ENCODE peak calls at places on chromosomes 16 and 17, in four cellular contexts. N is AG10803, X is IMR-90, K is GM23338. I is an unnamed sample.

GRCh38 chr17:65629234-65629690 is 67.8 kb upstream of the AXIN2 start:
- DNase-seq in N (no peak), X (peak), K (no peak), I (no peak)

GRCh38 chr16:55116165-55116894 is 185.7 kb downstream of the IRX5 start:
- DNase-seq in N (peak), X (peak), K (no peak), I (no peak)

GRCh38 chr17:19940722-19941464 is 36.7 kb downstream of the AKAP10 start:
- DNase-seq in N (peak), X (peak), K (peak), I (no peak)

GRCh38 chr17:28881533-28882056 is 15.9 kb downstream of the FLOT2 start:
- DNase-seq in N (no peak), X (no peak), K (no peak), I (no peak)

GRCh38 chr17:43445009-43445589 is 38.7 kb upstream of the DHX8 start:
- DNase-seq in N (no peak), X (no peak), K (no peak), I (no peak)

GRCh38 chr17:77145635-77146632 is 5.2 kb downstream of the SEC14L1 start:
- DNase-seq in N (peak), X (peak), K (peak), I (no peak)

GRCh38 chr17:68422821-68423220 is 34.5 kb downstream of the WIPI1 start:
- DNase-seq in N (no peak), X (no peak), K (no peak), I (no peak)

GRCh38 chr16:11742041-11742535 is 569 bp downstream of the TXNDC11 start:
- DNase-seq in N (no peak), X (no peak), K (no peak), I (no peak)

GRCh38 chr16:6250516-6250915 is 1082.1 kb upstream of the RBFOX1 start:
- DNase-seq in N (no peak), X (no peak), K (no peak), I (no peak)

DNA sequence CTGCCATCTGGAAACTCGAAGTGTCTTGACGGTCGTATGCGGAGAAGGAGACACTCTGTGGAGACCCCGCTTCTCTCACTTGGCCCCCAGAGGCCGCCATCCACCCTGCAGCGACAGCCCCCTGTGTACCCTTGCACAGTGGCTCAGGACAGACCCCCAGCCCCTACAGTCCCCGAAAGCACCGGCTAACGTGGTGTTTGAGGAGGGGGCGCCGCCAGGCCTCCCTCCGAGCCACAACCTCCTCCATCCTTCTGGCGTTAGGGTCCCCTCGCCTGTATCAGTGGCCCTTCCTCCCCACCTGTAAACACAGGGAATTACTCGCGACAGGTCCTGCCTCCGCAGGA is 73.6 kb downstream of the LMF1 start:
- DNase-seq in N (no peak), X (no peak), K (no peak), I (no peak)
- TF ChIP-seq CTCF in N (no peak), X (no peak), K (peak), I (no peak)

GRCh38 chr16:3986235-3986544 is 105.7 kb upstream of the CREBBP start:
- DNase-seq in N (no peak), X (no peak), K (no peak), I (no peak)

GRCh38 chr16:3982216-3982615 is 101.7 kb upstream of the CREBBP start:
- DNase-seq in N (no peak), X (no peak), K (no peak), I (no peak)

GRCh38 chr16:3984111-3985060 is 103.9 kb upstream of the CREBBP start:
- DNase-seq in N (no peak), X (no peak), K (no peak), I (no peak)

GRCh38 chr16:3980311-3981111 is 100.0 kb upstream of the CREBBP start:
- DNase-seq in N (peak), X (peak), K (no peak), I (no peak)

GRCh38 chr16:3983081-3983520 is 102.6 kb upstream of the CREBBP start:
- DNase-seq in N (peak), X (peak), K (peak), I (peak)
- TF ChIP-seq CTCF in N (peak), X (peak), K (peak), I (peak)

GRCh38 chr16:2428787-2429036 is 535 bp upstream of the CCNF start:
- DNase-seq in N (no peak), X (no peak), K (no peak), I (no peak)

GRCh38 chr16:2429771-2430663 is 770 bp downstream of the CCNF start:
- DNase-seq in N (no peak), X (peak), K (peak), I (peak)

GRCh38 chr16:2432801-2433505 is 3.7 kb downstream of the CCNF start:
- DNase-seq in N (no peak), X (no peak), K (no peak), I (no peak)

GRCh38 chr16:2429037-2429770 is at the start of gene CCNF:
- DNase-seq in N (peak), X (peak), K (peak), I (peak)

DNA sequence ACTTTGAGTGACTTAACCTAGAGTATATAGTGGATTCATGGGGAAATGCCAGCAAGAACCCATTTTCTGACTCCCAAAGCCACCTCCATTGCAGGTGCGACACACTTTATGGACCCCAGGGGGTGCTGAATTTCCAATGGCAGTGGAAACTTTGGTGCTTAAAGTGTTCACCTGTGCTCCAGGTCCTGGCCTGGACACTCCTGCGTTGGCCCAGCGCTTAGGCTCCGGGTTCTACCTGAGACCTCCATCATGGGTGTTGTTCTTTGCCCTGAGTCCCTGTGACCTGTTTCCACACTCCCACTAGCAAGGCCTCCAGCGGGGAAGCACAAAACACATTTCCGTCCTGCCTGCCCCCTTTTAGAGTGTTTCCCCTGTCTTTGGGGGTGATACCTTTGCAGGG is 3.0 kb downstream of the CCNF start:
- DNase-seq in N (no peak), X (no peak), K (no peak), I (no peak)
- TF ChIP-seq CTCF in N (no peak), X (no peak), K (peak), I (no peak)

GRCh38 chr17:60577147-60577925 is 22.7 kb upstream of the PPM1D start:
- DNase-seq in N (peak), X (peak), K (peak), I (no peak)

GRCh38 chr17:60579090-60579489 is 20.9 kb upstream of the PPM1D start:
- DNase-seq in N (peak), X (peak), K (no peak), I (no peak)

DNA sequence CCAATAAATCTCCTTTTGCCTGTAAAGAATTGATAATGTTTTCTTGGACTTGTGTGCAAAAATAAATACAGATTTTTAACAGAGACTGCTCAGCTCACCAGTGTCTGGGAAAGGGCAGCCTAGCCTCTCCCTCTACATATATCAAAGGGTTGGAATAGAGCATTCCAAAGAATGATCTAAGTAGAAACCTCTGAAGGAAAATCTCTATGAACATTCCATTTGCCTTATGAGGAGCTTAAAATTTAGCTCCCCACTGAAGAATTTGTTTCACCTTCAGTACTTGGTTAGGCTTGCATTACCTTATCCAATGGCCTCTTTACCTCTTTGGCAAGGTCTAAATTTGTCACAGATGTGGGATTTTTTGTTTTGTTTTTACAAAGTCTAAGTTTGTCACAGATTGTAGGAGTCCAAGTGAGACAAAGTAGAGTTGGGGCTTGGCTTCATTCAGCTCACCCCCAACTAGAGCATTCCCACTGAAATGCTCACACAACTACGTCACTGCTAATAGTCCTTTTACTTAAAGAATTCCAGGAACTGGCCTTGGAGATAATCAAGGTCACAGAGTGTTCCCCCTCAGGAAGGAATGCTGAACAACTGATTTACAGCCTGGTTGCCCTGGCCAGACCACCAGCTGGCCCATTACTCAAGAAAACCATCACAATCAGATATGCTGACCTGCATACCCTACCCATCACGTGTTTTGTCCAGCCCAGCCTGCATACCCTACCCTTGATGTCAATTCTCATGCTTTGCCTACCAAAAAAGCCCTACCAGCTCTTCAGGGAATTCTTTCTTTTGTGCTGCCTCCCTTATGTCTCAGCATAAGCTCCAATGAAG is 26.6 kb upstream of the PPM1D start:
- DNase-seq in N (peak), X (peak), K (peak), I (no peak)
- TF ChIP-seq CTCF in N (peak), X (peak), K (no peak), I (no peak)

I was measured in glutamatergic neuron.